ENCODE peak calls at places on chromosomes 13 and 19, in four cellular contexts. E is neural progenitor cell, M is colonic mucosa, Z is mammary epithelial cell. W is an unnamed sample.

GRCh38 chr19:18265611-18265981 is 8.7 kb downstream of the IQCN start:
- DNase-seq in E (no peak), M (no peak), Z (no peak), W (no peak)

GRCh38 chr13:110872034-110872767 is 42.7 kb downstream of the ANKRD10 start:
- DNase-seq in E (no peak), M (no peak), Z (no peak), W (no peak)

GRCh38 chr19:53463263-53463662 is 4.3 kb upstream of the ZNF813 start:
- DNase-seq in E (peak; percentile 82), M (peak; percentile 19), Z (no peak), W (peak; percentile 56)

GRCh38 chr19:55519461-55520311 is 17.2 kb downstream of the SBK2 start:
- DNase-seq in E (no peak), M (no peak), Z (peak; percentile 77), W (no peak)

GRCh38 chr19:29614046-29614445 is 8.0 kb downstream of the POP4 start:
- DNase-seq in E (no peak), M (no peak), Z (no peak), W (no peak)

GRCh38 chr13:33838567-33839131 is 20.7 kb downstream of the RFC3 start:
- DNase-seq in E (no peak), M (no peak), Z (no peak), W (no peak)

GRCh38 chr13:40230833-40231266 is 435.6 kb downstream of the FOXO1 start:
- DNase-seq in E (no peak), M (no peak), Z (no peak), W (no peak)

GRCh38 chr19:23345838-23346237 is 49.4 kb downstream of the ZNF91 start:
- DNase-seq in E (peak; percentile 4), M (no peak), Z (no peak), W (no peak)

GRCh38 chr19:40613669-40614594 is 12.8 kb downstream of the LTBP4 start:
- DNase-seq in E (peak; percentile 93), M (peak; percentile 93), Z (peak; percentile 61), W (peak; percentile 91)

GRCh38 chr19:58544591-58545285 is 874 bp downstream of the TRIM28 start:
- DNase-seq in E (peak; percentile 90), M (peak; percentile 58), Z (no peak), W (peak; percentile 73)

GRCh38 chr13:75318138-75318833 is 163.7 kb downstream of the TBC1D4 start:
- DNase-seq in E (no peak), M (no peak), Z (no peak), W (no peak)

GRCh38 chr19:45279587-45280192 is 28.6 kb downstream of the MARK4 start:
- DNase-seq in E (no peak), M (no peak), Z (no peak), W (no peak)

GRCh38 chr19:8682931-8683330 is 15.7 kb downstream of the ACTL9 start:
- DNase-seq in E (no peak), M (no peak), Z (no peak), W (no peak)

GRCh38 chr13:112247471-112248405 is 128.4 kb upstream of the SPACA7 start:
- DNase-seq in E (no peak), M (peak; percentile 9), Z (no peak), W (no peak)

GRCh38 chr19:296476-297225 is 5.4 kb upstream of the PLPP2 start:
- DNase-seq in E (no peak), M (no peak), Z (no peak), W (no peak)

GRCh38 chr19:43620061-43621001 is 902 bp upstream of the ZNF428 start:
- DNase-seq in E (no peak), M (no peak), Z (no peak), W (peak; percentile 56)

GRCh38 chr19:57271280-57271679 is 9.0 kb upstream of the ZNF460 start:
- DNase-seq in E (no peak), M (no peak), Z (no peak), W (no peak)

GRCh38 chr19:15448778-15449619 is 757 bp downstream of the WIZ start:
- DNase-seq in E (peak; percentile 42), M (no peak), Z (no peak), W (no peak)

GRCh38 chr19:30784850-30785459 is 412.8 kb downstream of the ZNF536 start:
- DNase-seq in E (peak; percentile 55), M (peak; percentile 63), Z (peak; percentile 6), W (peak; percentile 91)

GRCh38 chr13:72384879-72385278 is 342.6 kb downstream of the MZT1 start:
- DNase-seq in E (no peak), M (no peak), Z (peak; percentile 75), W (no peak)

GRCh38 chr13:52128714-52129700 is at the start of gene NEK5:
- DNase-seq in E (peak; percentile 92), M (peak; percentile 73), Z (peak; percentile 57), W (peak; percentile 49)

GRCh38 chr13:28657784-28658538 is 969 bp upstream of the POMP start:
- DNase-seq in E (peak; percentile 15), M (no peak), Z (peak; percentile 6), W (peak; percentile 70)

GRCh38 chr19:1355258-1355973 is 28.3 kb upstream of the NDUFS7 start:
- DNase-seq in E (peak; percentile 77), M (peak; percentile 41), Z (peak; percentile 12), W (peak; percentile 55)

GRCh38 chr13:40141859-40142555 is 486.5 kb downstream of the COG6 start:
- DNase-seq in E (no peak), M (no peak), Z (no peak), W (no peak)

DNA sequence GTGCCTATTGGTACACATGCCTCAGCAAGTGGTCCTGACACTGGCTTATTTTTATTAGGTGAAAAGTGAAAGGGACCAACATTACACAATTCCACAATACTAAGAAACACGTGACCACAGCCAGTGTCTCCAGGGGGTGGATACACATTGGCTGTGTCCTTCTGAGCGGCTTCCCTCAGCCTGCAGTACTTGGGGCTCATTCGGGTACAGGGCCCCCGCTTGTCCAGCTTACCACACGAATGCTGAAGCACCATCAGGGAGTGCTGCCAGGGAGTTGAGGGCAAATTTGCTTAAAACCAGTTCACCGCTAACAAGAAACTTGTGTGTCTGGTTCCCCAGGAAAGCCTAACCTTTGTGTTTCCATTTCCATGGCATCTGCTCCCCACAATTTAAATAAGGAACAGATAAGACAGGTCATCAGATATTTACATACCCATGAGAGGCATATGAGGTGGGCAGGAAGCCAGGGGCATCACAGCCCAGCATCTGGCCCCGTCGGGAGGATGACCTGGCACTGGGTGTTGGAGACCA is 23.3 kb downstream of the PBX4 start:
- DNase-seq in E (no peak), M (no peak), Z (no peak), W (no peak)
- H3K9ac ChIP-seq in E (no peak overlapping the region), M (no peak overlapping the region), Z (no peak overlapping the region), W (no peak overlapping the region)

GRCh38 chr19:39336483-39336882 is 640 bp upstream of the GMFG start:
- DNase-seq in E (no peak), M (no peak), Z (no peak), W (no peak)

GRCh38 chr19:39334444-39334976 is 1.3 kb downstream of the GMFG start:
- DNase-seq in E (no peak), M (no peak), Z (no peak), W (no peak)

GRCh38 chr19:39333507-39333906 is 2.3 kb downstream of the GMFG start:
- DNase-seq in E (no peak), M (no peak), Z (no peak), W (no peak)

GRCh38 chr19:39332293-39332692 is 3.5 kb downstream of the GMFG start:
- DNase-seq in E (no peak), M (no peak), Z (no peak), W (no peak)

DNA sequence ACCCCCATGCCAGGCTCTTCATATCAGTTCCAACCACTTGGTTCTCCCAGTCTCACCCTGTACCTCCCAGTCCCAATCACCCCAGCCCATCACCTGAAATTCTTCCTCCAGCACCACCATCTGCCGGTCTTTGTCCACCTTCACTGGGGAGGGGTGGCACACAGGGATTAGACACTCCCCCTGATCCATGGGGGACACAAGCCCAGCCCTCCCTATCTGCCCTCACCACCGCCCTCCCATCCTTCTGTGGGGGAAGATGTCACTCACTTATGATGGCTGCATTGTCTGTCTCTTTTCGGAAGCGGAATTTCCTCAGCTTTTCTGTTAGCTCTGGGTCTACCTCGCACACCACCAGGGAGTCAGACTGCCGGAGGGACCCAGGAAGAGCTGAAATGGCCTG is 675 bp downstream of the GMFG start:
- DNase-seq in E (no peak), M (no peak), Z (no peak), W (no peak)
- H3K9ac ChIP-seq in E (no peak overlapping the region), M (peak overlapping the region; percentile 76), Z (no peak overlapping the region), W (no peak overlapping the region)

GRCh38 chr19:33270769-33271168 is 31.6 kb downstream of the CEBPA start:
- DNase-seq in E (no peak), M (no peak), Z (no peak), W (no peak)

GRCh38 chr19:33267706-33268105 is 34.6 kb downstream of the CEBPA start:
- DNase-seq in E (no peak), M (no peak), Z (no peak), W (no peak)

GRCh38 chr19:33269016-33269415 is 33.3 kb downstream of the CEBPA start:
- DNase-seq in E (no peak), M (no peak), Z (no peak), W (no peak)

GRCh38 chr19:33266971-33267484 is 35.3 kb downstream of the CEBPA start:
- DNase-seq in E (no peak), M (no peak), Z (no peak), W (no peak)

DNA sequence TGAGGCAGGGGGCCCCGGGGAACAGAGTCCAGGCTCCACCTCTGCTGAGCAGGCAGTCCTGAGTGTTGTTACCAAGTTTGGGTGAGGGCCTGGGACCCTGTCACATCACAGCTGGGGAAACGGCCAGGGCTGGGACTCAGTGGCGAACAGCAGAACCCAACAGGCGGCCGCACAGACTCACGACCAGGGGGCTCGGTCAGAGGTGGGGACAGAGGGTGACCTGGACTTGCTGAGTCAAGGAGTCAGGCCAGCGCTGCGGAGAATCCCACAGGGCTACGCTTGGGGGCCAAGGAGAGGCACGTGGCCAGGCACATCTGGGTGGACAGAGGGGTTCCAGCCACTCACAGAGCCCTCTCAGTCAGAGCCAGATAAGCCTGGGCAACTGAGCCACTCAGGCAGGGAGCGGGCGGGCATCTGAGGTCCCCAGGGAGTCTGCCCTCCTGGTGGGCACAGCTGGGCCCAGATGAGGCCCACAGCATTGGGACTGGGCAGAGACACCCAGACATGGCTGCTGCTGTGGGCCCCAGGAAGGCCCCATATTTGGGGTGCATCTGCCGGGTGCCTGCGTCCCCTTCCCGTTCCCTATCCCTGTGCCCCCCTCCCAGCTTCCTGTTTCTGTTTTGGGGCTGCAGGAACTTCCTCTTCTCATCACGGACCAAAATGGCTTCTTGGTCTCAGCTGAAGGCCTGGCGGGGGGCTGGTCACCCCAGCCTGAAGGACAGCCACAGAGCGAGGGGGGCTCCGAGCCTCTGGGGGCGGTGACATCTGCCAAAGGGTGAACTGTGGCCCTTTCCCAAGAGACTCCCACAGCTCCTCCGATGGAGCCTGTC is 34.0 kb downstream of the CEBPA start:
- DNase-seq in E (no peak), M (no peak), Z (no peak), W (no peak)
- H3K9ac ChIP-seq in E (no peak overlapping the region), M (no peak overlapping the region), Z (no peak overlapping the region), W (no peak overlapping the region)

DNA sequence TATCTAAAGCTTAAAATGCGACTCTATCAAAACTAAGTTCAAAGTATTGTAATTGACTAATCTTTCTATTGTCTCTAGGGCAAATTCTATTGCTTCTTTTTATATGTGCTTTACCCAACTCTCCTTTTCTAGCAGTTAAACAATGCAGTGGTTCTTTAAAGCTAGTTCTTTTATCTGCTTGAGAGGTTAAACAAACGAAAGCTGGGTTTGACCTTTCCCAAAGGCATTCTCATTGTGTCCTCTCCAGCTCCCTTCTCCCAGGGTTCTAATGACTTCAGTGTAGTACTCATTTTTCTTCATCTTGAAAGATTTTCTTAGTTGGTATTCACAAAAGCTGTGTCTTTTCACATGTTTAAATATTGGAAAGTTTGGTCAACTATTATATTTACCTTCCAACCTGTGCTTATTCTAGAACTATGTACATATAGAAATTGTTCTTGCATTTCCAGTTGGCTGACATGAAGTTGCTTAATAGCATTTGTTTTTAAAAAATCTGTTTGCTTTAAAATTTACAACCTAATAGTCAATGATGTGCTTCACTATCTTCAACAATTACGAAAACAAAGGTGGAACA is 1.5 kb downstream of the WASF3 start:
- DNase-seq in E (peak; percentile 83), M (no peak), Z (no peak), W (no peak)
- H3K9ac ChIP-seq in E (no peak overlapping the region), M (no peak overlapping the region), Z (no peak overlapping the region), W (no peak overlapping the region)

GRCh38 chr19:35712529-35712909 is 5.3 kb upstream of the KMT2B start:
- DNase-seq in E (no peak), M (no peak), Z (no peak), W (peak; percentile 28)
- H3K9ac ChIP-seq in E (no peak overlapping the region), M (no peak overlapping the region), Z (no peak overlapping the region), W (no peak overlapping the region)